ENCODE peak calls at places on chromosomes 4 and X, in four cellular contexts. Z, W, K and V are unnamed samples.

GRCh38 chr4:156931267-156931666 is 40.3 kb downstream of the PDGFC start:
- DNase-seq in W (no peak), Z (peak; percentile 6), K (no peak), V (peak; percentile 53)

GRCh38 chr4:85720736-85721135 is 245.8 kb downstream of the ARHGAP24 start:
- DNase-seq in Z (peak; percentile 6), K (no peak), W (no peak), V (peak; percentile 46)

GRCh38 chr4:110010797-110011196 is 98.1 kb downstream of the EGF start:
- DNase-seq in K (no peak), Z (no peak), W (no peak), V (no peak)

GRCh38 chr4:64781737-64782326 is 372.6 kb upstream of the TECRL start:
- DNase-seq in W (no peak), K (no peak), Z (peak; percentile 5), V (peak; percentile 53)

GRCh38 chr4:176781739-176782100 is 11.0 kb downstream of the VEGFC start:
- DNase-seq in K (no peak), W (no peak), Z (no peak), V (peak; percentile 77)

GRCh38 chr4:5051210-5051691 is at the start of gene STK32B:
- DNase-seq in W (no peak), K (no peak), Z (peak; percentile 5), V (peak; percentile 82)

GRCh38 chrX:153688900-153689590 is 1.3 kb downstream of the SLC6A8 start:
- DNase-seq in W (no peak), Z (no peak), K (no peak), V (peak; percentile 37)

GRCh38 chr4:15691346-15692140 is 9.9 kb downstream of the FAM200B start:
- DNase-seq in K (no peak), Z (no peak), W (no peak), V (peak; percentile 64)

GRCh38 chrX:46547857-46548256 is 2.6 kb upstream of the ZNF674 start:
- DNase-seq in W (no peak), Z (no peak), K (no peak), V (peak; percentile 75)

GRCh38 chr4:73139991-73140390 is 70.5 kb upstream of the COX18 start:
- DNase-seq in K (no peak), Z (no peak), W (no peak), V (peak; percentile 19)

GRCh38 chrX:644304-645023 is 13.9 kb downstream of the SHOX start:
- DNase-seq in W (no peak), K (no peak), Z (peak; percentile 10), V (no peak)

GRCh38 chr4:83231620-83232056 is 53.0 kb downstream of the COQ2 start:
- DNase-seq in W (no peak), Z (peak; percentile 48), K (no peak), V (no peak)

GRCh38 chr4:152680988-152681731 is 1.4 kb upstream of the TMEM154 start:
- DNase-seq in W (no peak), Z (no peak), K (no peak), V (peak; percentile 78)

GRCh38 chr4:140256335-140256734 is 102.4 kb upstream of the MAML3 start:
- DNase-seq in W (no peak), Z (peak; percentile 59), K (no peak), V (peak; percentile 77)

GRCh38 chr4:152063301-152064235 is 302.8 kb upstream of the GATB start:
- DNase-seq in K (peak; percentile 45), Z (peak; percentile 40), W (peak; percentile 11), V (no peak)

GRCh38 chr4:150033937-150034336 is 44.3 kb upstream of the DCLK2 start:
- DNase-seq in K (no peak), Z (peak; percentile 55), W (no peak), V (peak; percentile 44)

GRCh38 chr4:138390286-138390685 is 148.1 kb upstream of the SLC7A11 start:
- DNase-seq in Z (no peak), W (no peak), K (no peak), V (no peak)

GRCh38 chrX:50721771-50722521 is 92.0 kb downstream of the SHROOM4 start:
- DNase-seq in Z (no peak), K (no peak), W (no peak), V (no peak)

GRCh38 chr4:67871867-67872266 is 11.9 kb downstream of the TMPRSS11D start:
- DNase-seq in Z (peak; percentile 11), K (no peak), W (no peak), V (peak; percentile 68)

GRCh38 chr4:9964884-9965283 is 56.4 kb downstream of the SLC2A9 start:
- DNase-seq in K (no peak), W (no peak), Z (no peak), V (peak; percentile 7)

GRCh38 chr4:63296773-63297172 is 1112.5 kb downstream of the TECRL start:
- DNase-seq in K (no peak), Z (no peak), W (no peak), V (no peak)

GRCh38 chr4:2914220-2915126 is 48.7 kb downstream of the NOP14 start:
- DNase-seq in K (no peak), W (no peak), Z (no peak), V (no peak)

GRCh38 chr4:181637186-181638105 is 605.8 kb upstream of the TENM3 start:
- DNase-seq in W (no peak), K (no peak), Z (no peak), V (no peak)

GRCh38 chrX:135273162-135273561 is 21.3 kb downstream of the ETDA start:
- DNase-seq in W (no peak), K (no peak), Z (no peak), V (no peak)

GRCh38 chr4:173217727-173218126 is 49.1 kb downstream of the GALNT7 start:
- DNase-seq in Z (no peak), W (no peak), K (no peak), V (peak; percentile 13)

GRCh38 chrX:40108084-40108958 is 10.6 kb upstream of the BCOR start:
- DNase-seq in K (no peak), W (no peak), Z (peak; percentile 65), V (peak; percentile 58)